ENCODE peak calls at places on chromosomes 13 and 19, in eight cellular contexts. One of them, this sample, is unnamed.

GRCh38 chr19:6086081-6086858 is 24.0 kb downstream of the RFX2 start:
- DNase-seq in vagina: no peak
- DNase-seq in breast epithelium: no peak
- DNase-seq in stomach: no peak
- DNase-seq in sigmoid colon: no peak
- DNase-seq in upper lobe of left lung: no peak
- DNase-seq in suprapubic skin: no peak
- DNase-seq in esophagus muscularis mucosa: no peak
- DNase-seq in this sample: no peak

GRCh38 chr19:32471811-32472210 is 66.2 kb downstream of the DPY19L3 start:
- DNase-seq in vagina: no peak
- DNase-seq in breast epithelium: no peak
- DNase-seq in stomach: no peak
- DNase-seq in sigmoid colon: no peak
- DNase-seq in upper lobe of left lung: no peak
- DNase-seq in suprapubic skin: no peak
- DNase-seq in esophagus muscularis mucosa: no peak
- DNase-seq in this sample: no peak

GRCh38 chr13:31797154-31797775 is 57.9 kb downstream of the RXFP2 start:
- DNase-seq in vagina: no peak
- DNase-seq in breast epithelium: no peak
- DNase-seq in stomach: no peak
- DNase-seq in sigmoid colon: no peak
- DNase-seq in upper lobe of left lung: no peak
- DNase-seq in suprapubic skin: no peak
- DNase-seq in esophagus muscularis mucosa: no peak
- DNase-seq in this sample: no peak

GRCh38 chr13:24161010-24161775 is 673 bp downstream of the SPATA13 start:
- DNase-seq in vagina: no peak
- DNase-seq in breast epithelium: peak
- DNase-seq in stomach: peak
- DNase-seq in sigmoid colon: peak
- DNase-seq in upper lobe of left lung: peak
- DNase-seq in suprapubic skin: no peak
- DNase-seq in esophagus muscularis mucosa: no peak
- DNase-seq in this sample: peak

GRCh38 chr19:31002852-31003251 is 346.4 kb downstream of the TSHZ3 start:
- DNase-seq in vagina: no peak
- DNase-seq in breast epithelium: no peak
- DNase-seq in stomach: no peak
- DNase-seq in sigmoid colon: no peak
- DNase-seq in upper lobe of left lung: no peak
- DNase-seq in suprapubic skin: no peak
- DNase-seq in esophagus muscularis mucosa: no peak
- DNase-seq in this sample: no peak

GRCh38 chr19:14073232-14073924 is 792 bp downstream of the MISP3 start:
- DNase-seq in vagina: no peak
- DNase-seq in breast epithelium: peak
- DNase-seq in stomach: peak
- DNase-seq in sigmoid colon: peak
- DNase-seq in upper lobe of left lung: peak
- DNase-seq in suprapubic skin: no peak
- DNase-seq in esophagus muscularis mucosa: no peak
- DNase-seq in this sample: peak

GRCh38 chr19:47187797-47188196 is 43.2 kb downstream of the BBC3 start:
- DNase-seq in vagina: no peak
- DNase-seq in breast epithelium: no peak
- DNase-seq in stomach: no peak
- DNase-seq in sigmoid colon: no peak
- DNase-seq in upper lobe of left lung: no peak
- DNase-seq in suprapubic skin: no peak
- DNase-seq in esophagus muscularis mucosa: no peak
- DNase-seq in this sample: no peak

GRCh38 chr13:30746816-30747215 is 11.5 kb downstream of the ALOX5AP start:
- DNase-seq in vagina: no peak
- DNase-seq in breast epithelium: no peak
- DNase-seq in stomach: no peak
- DNase-seq in sigmoid colon: no peak
- DNase-seq in upper lobe of left lung: no peak
- DNase-seq in suprapubic skin: no peak
- DNase-seq in esophagus muscularis mucosa: no peak
- DNase-seq in this sample: no peak

GRCh38 chr13:95391785-95392184 is 90.5 kb upstream of the ABCC4 start:
- DNase-seq in vagina: no peak
- DNase-seq in breast epithelium: no peak
- DNase-seq in stomach: no peak
- DNase-seq in sigmoid colon: no peak
- DNase-seq in upper lobe of left lung: no peak
- DNase-seq in suprapubic skin: no peak
- DNase-seq in esophagus muscularis mucosa: no peak
- DNase-seq in this sample: no peak

GRCh38 chr13:106847049-106847448 is 279.1 kb upstream of the ARGLU1 start:
- DNase-seq in vagina: no peak
- DNase-seq in breast epithelium: no peak
- DNase-seq in stomach: no peak
- DNase-seq in sigmoid colon: no peak
- DNase-seq in upper lobe of left lung: no peak
- DNase-seq in suprapubic skin: no peak
- DNase-seq in esophagus muscularis mucosa: no peak
- DNase-seq in this sample: no peak

GRCh38 chr13:65656740-65657329 is 1573.3 kb downstream of the PCDH9 start:
- DNase-seq in vagina: no peak
- DNase-seq in breast epithelium: no peak
- DNase-seq in stomach: no peak
- DNase-seq in sigmoid colon: no peak
- DNase-seq in upper lobe of left lung: no peak
- DNase-seq in suprapubic skin: no peak
- DNase-seq in esophagus muscularis mucosa: no peak
- DNase-seq in this sample: no peak

GRCh38 chr13:60591348-60591747 is 194.3 kb downstream of the TDRD3 start:
- DNase-seq in vagina: no peak
- DNase-seq in breast epithelium: no peak
- DNase-seq in stomach: no peak
- DNase-seq in sigmoid colon: no peak
- DNase-seq in upper lobe of left lung: no peak
- DNase-seq in suprapubic skin: no peak
- DNase-seq in esophagus muscularis mucosa: no peak
- DNase-seq in this sample: no peak

GRCh38 chr19:40982594-40983101 is 8.4 kb upstream of the CYP2B6 start:
- DNase-seq in vagina: no peak
- DNase-seq in breast epithelium: no peak
- DNase-seq in stomach: no peak
- DNase-seq in sigmoid colon: no peak
- DNase-seq in upper lobe of left lung: no peak
- DNase-seq in suprapubic skin: no peak
- DNase-seq in esophagus muscularis mucosa: no peak
- DNase-seq in this sample: no peak

GRCh38 chr19:56105090-56105701 is 15.9 kb downstream of the ZNF787 start:
- DNase-seq in vagina: no peak
- DNase-seq in breast epithelium: peak
- DNase-seq in stomach: peak
- DNase-seq in sigmoid colon: peak
- DNase-seq in upper lobe of left lung: peak
- DNase-seq in suprapubic skin: no peak
- DNase-seq in esophagus muscularis mucosa: peak
- DNase-seq in this sample: peak

GRCh38 chr19:4638828-4639530 is at the start of gene TNFAIP8L1:
- DNase-seq in vagina: peak
- DNase-seq in breast epithelium: peak
- DNase-seq in stomach: peak
- DNase-seq in sigmoid colon: peak
- DNase-seq in upper lobe of left lung: peak
- DNase-seq in suprapubic skin: peak
- DNase-seq in esophagus muscularis mucosa: peak
- DNase-seq in this sample: peak
- TF ChIP-seq POLR2AphosphoS5 in vagina: peak
- TF ChIP-seq POLR2AphosphoS5 in breast epithelium: peak
- TF ChIP-seq POLR2AphosphoS5 in stomach: no peak
- TF ChIP-seq POLR2AphosphoS5 in sigmoid colon: no peak
- TF ChIP-seq POLR2AphosphoS5 in upper lobe of left lung: peak
- TF ChIP-seq POLR2AphosphoS5 in suprapubic skin: no peak
- TF ChIP-seq POLR2AphosphoS5 in esophagus muscularis mucosa: no peak
- TF ChIP-seq POLR2AphosphoS5 in this sample: peak

DNA sequence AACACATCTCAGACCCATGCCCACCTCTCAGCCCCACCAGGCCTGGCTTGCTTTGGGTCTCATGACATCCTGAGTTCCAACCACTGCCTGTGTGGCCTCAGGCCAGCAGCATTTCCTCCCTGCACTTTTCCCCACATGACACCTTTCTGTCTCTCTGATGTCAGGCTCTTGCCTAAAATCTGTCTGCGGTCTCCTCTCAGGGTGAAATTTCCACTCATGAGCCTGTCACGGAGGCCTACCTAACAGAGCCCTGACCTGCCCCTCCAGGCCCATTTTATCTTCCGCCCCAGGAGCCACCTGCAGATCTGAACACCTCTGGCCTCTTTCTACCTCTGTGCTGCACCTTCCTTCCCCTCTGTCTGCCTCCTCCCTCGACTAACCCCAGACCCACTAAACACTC is 93.5 kb downstream of the ZDHHC20 start:
- DNase-seq in vagina: no peak
- DNase-seq in breast epithelium: no peak
- DNase-seq in stomach: no peak
- DNase-seq in sigmoid colon: no peak
- DNase-seq in upper lobe of left lung: no peak
- DNase-seq in suprapubic skin: no peak
- DNase-seq in esophagus muscularis mucosa: peak
- DNase-seq in this sample: no peak
- TF ChIP-seq POLR2A in vagina: no peak
- TF ChIP-seq POLR2A in breast epithelium: no peak
- TF ChIP-seq POLR2A in stomach: no peak
- TF ChIP-seq POLR2A in sigmoid colon: no peak
- TF ChIP-seq POLR2A in upper lobe of left lung: no peak
- TF ChIP-seq POLR2A in suprapubic skin: no peak
- TF ChIP-seq POLR2A in esophagus muscularis mucosa: no peak
- TF ChIP-seq POLR2A in this sample: no peak

GRCh38 chr19:19645233-19645870 is 1.9 kb upstream of the GMIP start:
- DNase-seq in vagina: no peak
- DNase-seq in breast epithelium: no peak
- DNase-seq in stomach: no peak
- DNase-seq in sigmoid colon: no peak
- DNase-seq in upper lobe of left lung: peak
- DNase-seq in suprapubic skin: no peak
- DNase-seq in esophagus muscularis mucosa: no peak
- DNase-seq in this sample: no peak

GRCh38 chr19:19644054-19644388 is 564 bp upstream of the GMIP start:
- DNase-seq in vagina: no peak
- DNase-seq in breast epithelium: no peak
- DNase-seq in stomach: no peak
- DNase-seq in sigmoid colon: no peak
- DNase-seq in upper lobe of left lung: no peak
- DNase-seq in suprapubic skin: no peak
- DNase-seq in esophagus muscularis mucosa: no peak
- DNase-seq in this sample: no peak

GRCh38 chr19:19647037-19647835 is 3.8 kb upstream of the GMIP start:
- DNase-seq in vagina: no peak
- DNase-seq in breast epithelium: no peak
- DNase-seq in stomach: no peak
- DNase-seq in sigmoid colon: no peak
- DNase-seq in upper lobe of left lung: peak
- DNase-seq in suprapubic skin: no peak
- DNase-seq in esophagus muscularis mucosa: no peak
- DNase-seq in this sample: no peak

GRCh38 chr19:19642506-19643157 is 825 bp downstream of the GMIP start:
- DNase-seq in vagina: no peak
- DNase-seq in breast epithelium: no peak
- DNase-seq in stomach: no peak
- DNase-seq in sigmoid colon: no peak
- DNase-seq in upper lobe of left lung: no peak
- DNase-seq in suprapubic skin: no peak
- DNase-seq in esophagus muscularis mucosa: no peak
- DNase-seq in this sample: peak

DNA sequence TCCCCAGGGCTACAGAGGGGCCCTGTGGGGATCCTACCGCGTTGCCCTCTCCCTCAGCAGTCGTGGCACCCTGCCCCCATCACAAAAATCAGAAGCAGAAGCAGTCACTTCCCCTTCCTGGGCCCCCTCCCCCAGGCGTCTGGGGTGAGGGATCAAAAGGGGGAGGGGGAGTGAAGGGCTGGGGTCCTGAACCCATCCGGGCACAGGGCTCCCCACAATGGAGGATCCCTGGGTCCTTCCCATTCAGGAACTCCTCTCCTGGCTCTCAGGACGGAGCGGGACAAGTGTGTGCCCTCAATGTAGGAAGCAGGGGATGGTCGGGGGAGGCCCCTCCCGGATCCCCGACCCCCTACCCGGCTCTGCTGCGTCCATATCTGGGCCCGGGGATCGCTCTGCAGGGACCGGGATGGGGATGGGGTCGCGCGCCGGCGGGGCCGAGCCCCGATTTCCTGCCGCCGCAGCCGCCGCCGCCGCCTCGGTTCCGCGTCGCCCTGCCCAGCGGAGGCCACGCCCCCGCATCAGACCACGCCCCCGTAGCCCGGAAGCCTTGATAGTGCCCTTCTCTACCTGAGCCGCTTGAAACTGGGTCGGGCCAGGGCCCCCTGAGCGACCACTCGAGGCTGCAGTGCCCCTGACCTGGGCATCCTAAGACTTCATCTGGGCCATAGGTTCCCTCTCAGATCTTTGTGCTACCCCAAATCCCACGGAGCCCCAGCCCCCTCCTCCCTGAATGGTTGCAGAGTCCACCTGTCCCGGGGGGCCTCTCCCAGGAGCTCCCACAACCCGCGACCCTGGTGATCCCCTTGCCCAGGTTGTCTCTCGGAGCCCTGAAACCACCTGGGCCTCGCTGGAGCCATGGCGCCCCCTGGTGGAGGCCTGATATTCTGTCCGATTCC is at the start of gene GMIP:
- DNase-seq in vagina: no peak
- DNase-seq in breast epithelium: peak
- DNase-seq in stomach: peak
- DNase-seq in sigmoid colon: peak
- DNase-seq in upper lobe of left lung: peak
- DNase-seq in suprapubic skin: no peak
- DNase-seq in esophagus muscularis mucosa: peak
- DNase-seq in this sample: peak
- TF ChIP-seq POLR2AphosphoS5 in vagina: peak
- TF ChIP-seq POLR2AphosphoS5 in breast epithelium: no peak
- TF ChIP-seq POLR2AphosphoS5 in stomach: no peak
- TF ChIP-seq POLR2AphosphoS5 in sigmoid colon: no peak
- TF ChIP-seq POLR2AphosphoS5 in upper lobe of left lung: peak
- TF ChIP-seq POLR2AphosphoS5 in suprapubic skin: no peak
- TF ChIP-seq POLR2AphosphoS5 in esophagus muscularis mucosa: peak
- TF ChIP-seq POLR2AphosphoS5 in this sample: peak

DNA sequence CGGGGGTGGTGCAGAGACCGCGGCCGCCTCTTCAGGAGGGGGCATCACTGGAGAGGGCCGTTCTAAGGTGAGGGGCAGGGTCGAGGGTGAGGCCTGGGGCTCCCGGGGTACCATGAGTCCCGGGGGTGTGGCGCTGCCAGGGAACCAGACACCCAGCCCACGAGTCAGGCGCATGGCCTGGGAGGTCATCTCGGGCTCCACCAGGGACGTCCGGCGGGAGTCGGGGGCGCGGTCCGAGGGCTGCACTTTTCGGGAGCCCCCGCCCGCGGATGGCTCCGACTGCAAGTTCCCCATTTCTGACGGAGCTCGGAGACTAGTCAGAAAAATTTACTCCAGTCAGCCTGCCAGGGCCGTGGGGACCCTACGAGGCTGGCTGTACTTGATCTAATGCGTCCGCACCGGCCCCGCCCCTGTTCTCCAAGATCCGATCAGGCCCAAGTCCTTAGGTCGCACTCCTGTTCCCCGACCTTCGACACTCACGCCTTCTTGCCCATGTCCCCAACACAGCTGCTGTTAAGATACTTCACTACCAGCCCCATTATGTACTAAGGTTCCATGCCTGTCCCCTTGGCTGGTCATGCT is 775 bp downstream of the GGN start:
- DNase-seq in vagina: no peak
- DNase-seq in breast epithelium: no peak
- DNase-seq in stomach: no peak
- DNase-seq in sigmoid colon: no peak
- DNase-seq in upper lobe of left lung: peak
- DNase-seq in suprapubic skin: peak
- DNase-seq in esophagus muscularis mucosa: no peak
- DNase-seq in this sample: no peak
- TF ChIP-seq POLR2A in vagina: no peak
- TF ChIP-seq POLR2A in breast epithelium: no peak
- TF ChIP-seq POLR2A in stomach: no peak
- TF ChIP-seq POLR2A in sigmoid colon: no peak
- TF ChIP-seq POLR2A in upper lobe of left lung: no peak
- TF ChIP-seq POLR2A in suprapubic skin: no peak
- TF ChIP-seq POLR2A in esophagus muscularis mucosa: no peak
- TF ChIP-seq POLR2A in this sample: no peak

This sample was measured in GM12891.